ENCODE peak calls at places on chromosome 4, in ten cellular contexts. One of them, this sample, is unnamed.

GRCh38 chr4:1501754-1502500 is 95.7 kb upstream of the NKX1-1 start:
- DNase-seq in sigmoid colon: no peak
- DNase-seq in spleen: peak
- DNase-seq in vagina: no peak
- DNase-seq in Panc1: no peak
- DNase-seq in transverse colon: no peak
- DNase-seq in K562: no peak
- DNase-seq in stomach: no peak
- DNase-seq in suprapubic skin: peak
- DNase-seq in HCT116: no peak
- DNase-seq in this sample: no peak

GRCh38 chr4:1403177-1403583 is 3.1 kb downstream of the NKX1-1 start:
- DNase-seq in sigmoid colon: peak
- DNase-seq in spleen: no peak
- DNase-seq in vagina: no peak
- DNase-seq in Panc1: no peak
- DNase-seq in transverse colon: no peak
- DNase-seq in K562: no peak
- DNase-seq in stomach: peak
- DNase-seq in suprapubic skin: peak
- DNase-seq in HCT116: no peak
- DNase-seq in this sample: no peak

GRCh38 chr4:81405900-81406401 is 65.8 kb downstream of the RASGEF1B start:
- DNase-seq in sigmoid colon: no peak
- DNase-seq in spleen: no peak
- DNase-seq in vagina: no peak
- DNase-seq in Panc1: peak
- DNase-seq in transverse colon: peak
- DNase-seq in K562: peak
- DNase-seq in stomach: peak
- DNase-seq in suprapubic skin: no peak
- DNase-seq in HCT116: peak
- DNase-seq in this sample: no peak

GRCh38 chr4:96035727-96036126 is 195.8 kb downstream of the PDHA2 start:
- DNase-seq in sigmoid colon: no peak
- DNase-seq in spleen: no peak
- DNase-seq in vagina: no peak
- DNase-seq in Panc1: no peak
- DNase-seq in transverse colon: no peak
- DNase-seq in K562: peak
- DNase-seq in stomach: no peak
- DNase-seq in suprapubic skin: no peak
- DNase-seq in HCT116: peak
- DNase-seq in this sample: no peak

GRCh38 chr4:26048962-26049361 is 134.9 kb downstream of the SMIM20 start:
- DNase-seq in sigmoid colon: no peak
- DNase-seq in spleen: no peak
- DNase-seq in vagina: no peak
- DNase-seq in Panc1: no peak
- DNase-seq in transverse colon: no peak
- DNase-seq in K562: no peak
- DNase-seq in stomach: no peak
- DNase-seq in suprapubic skin: peak
- DNase-seq in HCT116: no peak
- DNase-seq in this sample: no peak

GRCh38 chr4:41505161-41505653 is 32.8 kb upstream of the LIMCH1 start:
- DNase-seq in sigmoid colon: no peak
- DNase-seq in spleen: no peak
- DNase-seq in vagina: no peak
- DNase-seq in Panc1: no peak
- DNase-seq in transverse colon: no peak
- DNase-seq in K562: no peak
- DNase-seq in stomach: no peak
- DNase-seq in suprapubic skin: no peak
- DNase-seq in HCT116: no peak
- DNase-seq in this sample: no peak

GRCh38 chr4:2366252-2367192 is 51.9 kb downstream of the ZFYVE28 start:
- DNase-seq in sigmoid colon: peak
- DNase-seq in spleen: no peak
- DNase-seq in vagina: no peak
- DNase-seq in Panc1: no peak
- DNase-seq in transverse colon: no peak
- DNase-seq in K562: no peak
- DNase-seq in stomach: no peak
- DNase-seq in suprapubic skin: no peak
- DNase-seq in HCT116: no peak
- DNase-seq in this sample: no peak

GRCh38 chr4:89939994-89940393 is 45.3 kb downstream of the MMRN1 start:
- DNase-seq in sigmoid colon: no peak
- DNase-seq in spleen: no peak
- DNase-seq in vagina: no peak
- DNase-seq in Panc1: no peak
- DNase-seq in transverse colon: no peak
- DNase-seq in K562: no peak
- DNase-seq in stomach: peak
- DNase-seq in suprapubic skin: no peak
- DNase-seq in HCT116: no peak
- DNase-seq in this sample: no peak

GRCh38 chr4:18630218-18631110 is 608.9 kb upstream of the LCORL start:
- DNase-seq in sigmoid colon: no peak
- DNase-seq in spleen: no peak
- DNase-seq in vagina: no peak
- DNase-seq in Panc1: no peak
- DNase-seq in transverse colon: no peak
- DNase-seq in K562: no peak
- DNase-seq in stomach: no peak
- DNase-seq in suprapubic skin: no peak
- DNase-seq in HCT116: no peak
- DNase-seq in this sample: no peak

GRCh38 chr4:140637836-140638235 is 69.1 kb upstream of the UCP1 start:
- DNase-seq in sigmoid colon: no peak
- DNase-seq in spleen: no peak
- DNase-seq in vagina: no peak
- DNase-seq in Panc1: no peak
- DNase-seq in transverse colon: peak
- DNase-seq in K562: peak
- DNase-seq in stomach: no peak
- DNase-seq in suprapubic skin: no peak
- DNase-seq in HCT116: peak
- DNase-seq in this sample: no peak

GRCh38 chr4:7043521-7044414 is 596 bp downstream of the TADA2B start:
- DNase-seq in sigmoid colon: peak
- DNase-seq in spleen: peak
- DNase-seq in vagina: no peak
- DNase-seq in Panc1: no peak
- DNase-seq in transverse colon: peak
- DNase-seq in K562: peak
- DNase-seq in stomach: peak
- DNase-seq in suprapubic skin: no peak
- DNase-seq in HCT116: no peak
- DNase-seq in this sample: no peak

GRCh38 chr4:78268607-78269006 is 211.5 kb downstream of the FRAS1 start:
- DNase-seq in sigmoid colon: no peak
- DNase-seq in spleen: no peak
- DNase-seq in vagina: no peak
- DNase-seq in Panc1: no peak
- DNase-seq in transverse colon: no peak
- DNase-seq in K562: no peak
- DNase-seq in stomach: no peak
- DNase-seq in suprapubic skin: no peak
- DNase-seq in HCT116: no peak
- DNase-seq in this sample: no peak

GRCh38 chr4:5395781-5396180 is 312.6 kb downstream of the EVC2 start:
- DNase-seq in sigmoid colon: peak
- DNase-seq in spleen: no peak
- DNase-seq in vagina: no peak
- DNase-seq in Panc1: no peak
- DNase-seq in transverse colon: no peak
- DNase-seq in K562: no peak
- DNase-seq in stomach: no peak
- DNase-seq in suprapubic skin: no peak
- DNase-seq in HCT116: no peak
- DNase-seq in this sample: no peak

GRCh38 chr4:71593306-71593705 is 190.6 kb downstream of the GC start:
- DNase-seq in sigmoid colon: no peak
- DNase-seq in spleen: no peak
- DNase-seq in vagina: no peak
- DNase-seq in Panc1: no peak
- DNase-seq in transverse colon: no peak
- DNase-seq in K562: no peak
- DNase-seq in stomach: no peak
- DNase-seq in suprapubic skin: no peak
- DNase-seq in HCT116: no peak
- DNase-seq in this sample: no peak

GRCh38 chr4:77579406-77580076 is 26.1 kb upstream of the CXCL13 start:
- DNase-seq in sigmoid colon: no peak
- DNase-seq in spleen: no peak
- DNase-seq in vagina: no peak
- DNase-seq in Panc1: no peak
- DNase-seq in transverse colon: no peak
- DNase-seq in K562: no peak
- DNase-seq in stomach: no peak
- DNase-seq in suprapubic skin: no peak
- DNase-seq in HCT116: peak
- DNase-seq in this sample: no peak

DNA sequence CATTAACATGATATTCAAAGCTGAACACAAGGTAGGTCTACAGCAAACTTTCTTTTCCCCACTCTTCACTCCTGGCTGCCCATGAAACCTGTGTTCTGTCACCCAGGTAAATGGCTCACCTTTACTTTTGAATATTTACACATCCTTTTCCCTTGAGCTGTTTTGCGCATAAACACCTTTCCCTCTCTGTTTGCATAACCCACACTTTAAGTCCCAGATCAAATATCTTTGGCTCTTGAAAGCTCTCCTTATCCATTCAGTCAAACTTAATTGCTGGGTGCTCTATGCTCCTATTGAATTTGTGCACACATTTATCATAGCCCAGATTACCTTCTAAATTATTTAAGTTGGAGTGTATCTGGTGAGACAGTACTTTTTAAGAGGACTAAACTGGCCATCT is 51.7 kb upstream of the ATP8A1 start:
- DNase-seq in sigmoid colon: no peak
- DNase-seq in spleen: no peak
- DNase-seq in vagina: no peak
- DNase-seq in Panc1: no peak
- DNase-seq in transverse colon: no peak
- DNase-seq in K562: no peak
- DNase-seq in stomach: no peak
- DNase-seq in suprapubic skin: no peak
- DNase-seq in HCT116: no peak
- DNase-seq in this sample: no peak
- H3K27ac ChIP-seq in sigmoid colon: no peak
- H3K27ac ChIP-seq in spleen: no peak
- H3K27ac ChIP-seq in vagina: no peak
- H3K27ac ChIP-seq in Panc1: no peak
- H3K27ac ChIP-seq in transverse colon: no peak
- H3K27ac ChIP-seq in K562: no peak
- H3K27ac ChIP-seq in stomach: no peak
- H3K27ac ChIP-seq in suprapubic skin: no peak
- H3K27ac ChIP-seq in HCT116: no peak
- H3K27ac ChIP-seq in this sample: no peak

DNA sequence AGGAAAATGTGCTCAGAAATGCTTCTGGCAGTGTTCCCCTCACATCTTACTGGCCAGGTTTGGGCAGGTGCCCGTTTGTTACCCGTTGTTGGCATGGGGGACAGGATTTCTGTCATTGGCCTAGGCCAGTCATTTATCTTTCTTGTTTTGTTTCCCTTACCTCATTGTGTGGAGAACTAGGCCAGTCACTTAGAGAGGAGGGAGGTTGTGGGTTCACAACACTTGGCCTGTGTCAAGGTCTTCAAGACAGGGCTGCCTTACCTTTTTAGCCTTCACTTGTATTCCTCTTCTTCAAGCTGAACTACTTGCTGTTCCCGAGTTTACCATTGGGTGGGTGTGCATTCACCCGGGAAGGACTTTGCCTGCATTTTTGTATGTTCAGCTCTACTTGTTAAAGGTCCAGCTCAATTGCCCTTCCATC is 17.7 kb downstream of the SNX25 start:
- DNase-seq in sigmoid colon: no peak
- DNase-seq in spleen: no peak
- DNase-seq in vagina: no peak
- DNase-seq in Panc1: no peak
- DNase-seq in transverse colon: no peak
- DNase-seq in K562: no peak
- DNase-seq in stomach: no peak
- DNase-seq in suprapubic skin: no peak
- DNase-seq in HCT116: no peak
- DNase-seq in this sample: no peak
- TF ChIP-seq CTCF in sigmoid colon: no peak
- TF ChIP-seq CTCF in spleen: no peak
- TF ChIP-seq CTCF in vagina: no peak
- TF ChIP-seq CTCF in Panc1: peak
- TF ChIP-seq CTCF in transverse colon: peak
- TF ChIP-seq CTCF in K562: peak
- TF ChIP-seq CTCF in stomach: no peak
- TF ChIP-seq CTCF in suprapubic skin: no peak
- TF ChIP-seq CTCF in HCT116: peak
- TF ChIP-seq CTCF in this sample: no peak

DNA sequence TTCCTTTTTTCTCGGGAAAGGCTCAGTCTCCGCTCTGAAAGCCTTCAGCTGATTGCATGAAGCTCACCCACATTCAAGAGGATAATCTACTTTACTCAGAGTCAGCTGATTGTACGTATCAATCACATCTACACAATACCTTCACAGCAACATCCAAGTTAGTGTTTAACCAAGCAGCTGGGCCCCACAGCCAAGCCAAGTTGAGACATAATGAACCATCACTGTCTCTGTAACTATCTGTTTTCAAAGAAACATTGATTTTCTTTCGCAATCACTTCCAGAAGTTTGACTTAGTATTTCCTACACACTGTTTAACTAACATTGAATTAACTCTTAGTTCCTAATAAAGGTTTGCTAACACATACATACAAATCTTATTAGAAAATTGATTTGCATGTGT is 40.3 kb downstream of the RWDD4 start:
- DNase-seq in sigmoid colon: no peak
- DNase-seq in spleen: no peak
- DNase-seq in vagina: no peak
- DNase-seq in Panc1: no peak
- DNase-seq in transverse colon: no peak
- DNase-seq in K562: no peak
- DNase-seq in stomach: no peak
- DNase-seq in suprapubic skin: no peak
- DNase-seq in HCT116: no peak
- DNase-seq in this sample: no peak
- TF ChIP-seq POLR2AphosphoS5 in sigmoid colon: no peak
- TF ChIP-seq POLR2AphosphoS5 in spleen: no peak
- TF ChIP-seq POLR2AphosphoS5 in vagina: no peak
- TF ChIP-seq POLR2AphosphoS5 in Panc1: no peak
- TF ChIP-seq POLR2AphosphoS5 in transverse colon: no peak
- TF ChIP-seq POLR2AphosphoS5 in K562: no peak
- TF ChIP-seq POLR2AphosphoS5 in stomach: no peak
- TF ChIP-seq POLR2AphosphoS5 in suprapubic skin: no peak
- TF ChIP-seq POLR2AphosphoS5 in HCT116: no peak
- TF ChIP-seq POLR2AphosphoS5 in this sample: no peak

GRCh38 chr4:176230827-176231226 is 35.4 kb upstream of the SPATA4 start:
- DNase-seq in sigmoid colon: no peak
- DNase-seq in spleen: no peak
- DNase-seq in vagina: no peak
- DNase-seq in Panc1: no peak
- DNase-seq in transverse colon: no peak
- DNase-seq in K562: no peak
- DNase-seq in stomach: no peak
- DNase-seq in suprapubic skin: no peak
- DNase-seq in HCT116: no peak
- DNase-seq in this sample: no peak
- H3K27ac ChIP-seq in sigmoid colon: peak
- H3K27ac ChIP-seq in spleen: no peak
- H3K27ac ChIP-seq in vagina: no peak
- H3K27ac ChIP-seq in Panc1: no peak
- H3K27ac ChIP-seq in transverse colon: no peak
- H3K27ac ChIP-seq in K562: no peak
- H3K27ac ChIP-seq in stomach: no peak
- H3K27ac ChIP-seq in suprapubic skin: no peak
- H3K27ac ChIP-seq in HCT116: no peak
- H3K27ac ChIP-seq in this sample: peak

This sample was measured in esophagus muscularis mucosa.